ENCODE peak calls at places on chromosomes 6 and 20, in four cellular contexts. A is tibial artery, I is psoas muscle, Y is EH. V is an unnamed sample.

GRCh38 chr20:48722002-48722731 is 105.6 kb downstream of the PREX1 start:
- DNase-seq in A (peak), I (no peak), Y (peak), V (no peak)

GRCh38 chr6:84346372-84346771 is 118.9 kb upstream of the CEP162 start:
- DNase-seq in A (no peak), I (no peak), Y (peak), V (no peak)

GRCh38 chr6:40956871-40957270 is 82.2 kb downstream of the UNC5CL start:
- DNase-seq in A (no peak), I (no peak), Y (peak), V (no peak)

GRCh38 chr6:149440735-149441662 is 40.9 kb downstream of the SUMO4 start:
- DNase-seq in A (no peak), I (no peak), Y (no peak), V (no peak)

GRCh38 chr6:16764188-16764950 is 3.1 kb upstream of the ATXN1 start:
- DNase-seq in A (no peak), I (no peak), Y (peak), V (no peak)

GRCh38 chr6:74357329-74357728 is 661.3 kb downstream of the CD109 start:
- DNase-seq in A (no peak), I (no peak), Y (peak), V (no peak)

GRCh38 chr6:146546440-146546839 is 2.8 kb downstream of the RAB32 start:
- DNase-seq in A (peak), I (no peak), Y (peak), V (no peak)

GRCh38 chr6:4381379-4381778 is 246.0 kb upstream of the ECI2 start:
- DNase-seq in A (no peak), I (no peak), Y (peak), V (no peak)

GRCh38 chr6:156601156-156601820 is 175.9 kb upstream of the ARID1B start:
- DNase-seq in A (no peak), I (no peak), Y (no peak), V (no peak)

GRCh38 chr6:115271434-115271833 is 789.3 kb downstream of the FRK start:
- DNase-seq in A (no peak), I (no peak), Y (no peak), V (no peak)

GRCh38 chr6:142357879-142358278 is 56.1 kb downstream of the ADGRG6 start:
- DNase-seq in A (no peak), I (no peak), Y (peak), V (no peak)

GRCh38 chr20:3729811-3730550 is 2.5 kb upstream of the HSPA12B start:
- DNase-seq in A (no peak), I (no peak), Y (no peak), V (no peak)

GRCh38 chr6:109048670-109049415 is 45.8 kb downstream of the SESN1 start:
- DNase-seq in A (no peak), I (no peak), Y (no peak), V (no peak)

GRCh38 chr6:35273822-35274559 is 14.5 kb downstream of the ZNF76 start:
- DNase-seq in A (no peak), I (no peak), Y (no peak), V (no peak)

GRCh38 chr20:4509825-4510522 is 211.7 kb upstream of the PRND start:
- DNase-seq in A (no peak), I (no peak), Y (peak), V (no peak)

GRCh38 chr6:162973141-162973872 is 245.5 kb downstream of the PACRG start:
- DNase-seq in A (no peak), I (peak), Y (no peak), V (no peak)

GRCh38 chr6:81752084-81752968 is at the start of gene TENT5A:
- DNase-seq in A (peak), I (peak), Y (peak), V (no peak)

GRCh38 chr20:13111249-13111911 is 102.6 kb downstream of the SPTLC3 start:
- DNase-seq in A (no peak), I (no peak), Y (no peak), V (no peak)

GRCh38 chr20:64246616-64247311 is 8.8 kb upstream of the PCMTD2 start:
- DNase-seq in A (no peak), I (no peak), Y (no peak), V (no peak)

GRCh38 chr6:30357678-30358339 is 12.9 kb downstream of the RPP21 start:
- DNase-seq in A (no peak), I (peak), Y (peak), V (peak)

GRCh38 chr6:37177083-37177949 is 7.4 kb downstream of the PIM1 start:
- DNase-seq in A (no peak), I (no peak), Y (no peak), V (no peak)

GRCh38 chr20:36391955-36392354 is 85.8 kb downstream of the DLGAP4 start:
- DNase-seq in A (no peak), I (no peak), Y (no peak), V (no peak)

GRCh38 chr6:116011520-116011919 is 49.2 kb downstream of the FRK start:
- DNase-seq in A (no peak), I (no peak), Y (no peak), V (no peak)

GRCh38 chr6:116111552-116112528 is 11.2 kb downstream of the NT5DC1 start:
- DNase-seq in A (no peak), I (no peak), Y (peak), V (no peak)

GRCh38 chr20:32390999-32391398 is 32.9 kb downstream of the ASXL1 start:
- DNase-seq in A (no peak), I (no peak), Y (no peak), V (no peak)

GRCh38 chr6:5025911-5026819 is 22.3 kb upstream of the RPP40 start:
- DNase-seq in A (peak), I (peak), Y (peak), V (no peak)

GRCh38 chr20:6828794-6829423 is 61.4 kb downstream of the BMP2 start:
- DNase-seq in A (peak), I (peak), Y (peak), V (peak)

GRCh38 chr20:57369601-57370000 is 18.5 kb downstream of the RAE1 start:
- DNase-seq in A (no peak), I (no peak), Y (no peak), V (no peak)

GRCh38 chr6:8082954-8083858 is 19.0 kb upstream of the BLOC1S5 start:
- DNase-seq in A (no peak), I (no peak), Y (peak), V (no peak)

GRCh38 chr6:128465368-128466343 is 54.7 kb downstream of the PTPRK start:
- DNase-seq in A (no peak), I (no peak), Y (no peak), V (no peak)

V was measured in iPS DF 19.7.